ENCODE peak calls at places on chromosomes 7 and 10, in eight cellular contexts. One of them, this sample, is unnamed.

GRCh38 chr10:27741173-27742091 is 4.2 kb downstream of the MKX start:
- DNase-seq in frontal cortex: no peak
- DNase-seq in T-helper 17 cell: no peak
- DNase-seq in activated CD4-positive, alpha-beta T cell treated with anti-CD3 and anti-CD28 coated beads, Interleukin-2, amount 50 U/mL, for 1 hour: no peak
- DNase-seq in skeletal muscle cell: no peak
- DNase-seq in kidney glomerular epithelial cell: no peak
- DNase-seq in GM04504: no peak
- DNase-seq in posterior cingulate gyrus: no peak
- DNase-seq in this sample: peak; percentile 55

GRCh38 chr10:7028809-7029166 is 382.0 kb downstream of the SFMBT2 start:
- DNase-seq in posterior cingulate gyrus: no peak
- DNase-seq in activated CD4-positive, alpha-beta T cell treated with anti-CD3 and anti-CD28 coated beads, Interleukin-2, amount 50 U/mL, for 1 hour: no peak
- DNase-seq in GM04504: no peak
- DNase-seq in skeletal muscle cell: no peak
- DNase-seq in kidney glomerular epithelial cell: no peak
- DNase-seq in frontal cortex: no peak
- DNase-seq in T-helper 17 cell: no peak
- DNase-seq in this sample: no peak

GRCh38 chr10:35640474-35640873 is 1.6 kb downstream of the FZD8 start:
- DNase-seq in skeletal muscle cell: peak; percentile 37
- DNase-seq in kidney glomerular epithelial cell: peak; percentile 36
- DNase-seq in posterior cingulate gyrus: peak; percentile 59
- DNase-seq in T-helper 17 cell: peak; percentile 26
- DNase-seq in GM04504: no peak
- DNase-seq in frontal cortex: peak; percentile 67
- DNase-seq in activated CD4-positive, alpha-beta T cell treated with anti-CD3 and anti-CD28 coated beads, Interleukin-2, amount 50 U/mL, for 1 hour: no peak
- DNase-seq in this sample: peak; percentile 85

GRCh38 chr7:71976670-71977069 is 435.5 kb downstream of the CALN1 start:
- DNase-seq in T-helper 17 cell: no peak
- DNase-seq in GM04504: no peak
- DNase-seq in kidney glomerular epithelial cell: no peak
- DNase-seq in skeletal muscle cell: no peak
- DNase-seq in activated CD4-positive, alpha-beta T cell treated with anti-CD3 and anti-CD28 coated beads, Interleukin-2, amount 50 U/mL, for 1 hour: no peak
- DNase-seq in posterior cingulate gyrus: no peak
- DNase-seq in frontal cortex: no peak
- DNase-seq in this sample: no peak

GRCh38 chr10:20257422-20257821 is 441.2 kb downstream of the PLXDC2 start:
- DNase-seq in frontal cortex: no peak
- DNase-seq in T-helper 17 cell: no peak
- DNase-seq in skeletal muscle cell: no peak
- DNase-seq in activated CD4-positive, alpha-beta T cell treated with anti-CD3 and anti-CD28 coated beads, Interleukin-2, amount 50 U/mL, for 1 hour: no peak
- DNase-seq in kidney glomerular epithelial cell: peak; percentile 68
- DNase-seq in GM04504: no peak
- DNase-seq in posterior cingulate gyrus: no peak
- DNase-seq in this sample: no peak

GRCh38 chr10:70552585-70552984 is 50.0 kb downstream of the PRF1 start:
- DNase-seq in activated CD4-positive, alpha-beta T cell treated with anti-CD3 and anti-CD28 coated beads, Interleukin-2, amount 50 U/mL, for 1 hour: no peak
- DNase-seq in GM04504: no peak
- DNase-seq in frontal cortex: no peak
- DNase-seq in kidney glomerular epithelial cell: no peak
- DNase-seq in skeletal muscle cell: no peak
- DNase-seq in T-helper 17 cell: no peak
- DNase-seq in posterior cingulate gyrus: no peak
- DNase-seq in this sample: no peak

GRCh38 chr7:127066974-127067373 is 185.8 kb downstream of the GRM8 start:
- DNase-seq in GM04504: no peak
- DNase-seq in frontal cortex: no peak
- DNase-seq in activated CD4-positive, alpha-beta T cell treated with anti-CD3 and anti-CD28 coated beads, Interleukin-2, amount 50 U/mL, for 1 hour: no peak
- DNase-seq in T-helper 17 cell: no peak
- DNase-seq in skeletal muscle cell: no peak
- DNase-seq in kidney glomerular epithelial cell: no peak
- DNase-seq in posterior cingulate gyrus: no peak
- DNase-seq in this sample: no peak

GRCh38 chr7:112508404-112508803 is 27.6 kb downstream of the LSMEM1 start:
- DNase-seq in T-helper 17 cell: no peak
- DNase-seq in kidney glomerular epithelial cell: no peak
- DNase-seq in activated CD4-positive, alpha-beta T cell treated with anti-CD3 and anti-CD28 coated beads, Interleukin-2, amount 50 U/mL, for 1 hour: no peak
- DNase-seq in frontal cortex: no peak
- DNase-seq in skeletal muscle cell: no peak
- DNase-seq in posterior cingulate gyrus: no peak
- DNase-seq in GM04504: no peak
- DNase-seq in this sample: no peak

GRCh38 chr7:101420436-101420835 is 57.8 kb downstream of the COL26A1 start:
- DNase-seq in kidney glomerular epithelial cell: no peak
- DNase-seq in frontal cortex: no peak
- DNase-seq in T-helper 17 cell: no peak
- DNase-seq in activated CD4-positive, alpha-beta T cell treated with anti-CD3 and anti-CD28 coated beads, Interleukin-2, amount 50 U/mL, for 1 hour: no peak
- DNase-seq in skeletal muscle cell: no peak
- DNase-seq in GM04504: no peak
- DNase-seq in posterior cingulate gyrus: no peak
- DNase-seq in this sample: no peak

GRCh38 chr10:29407280-29407858 is 118.5 kb downstream of the LYZL1 start:
- DNase-seq in posterior cingulate gyrus: no peak
- DNase-seq in frontal cortex: no peak
- DNase-seq in T-helper 17 cell: no peak
- DNase-seq in skeletal muscle cell: no peak
- DNase-seq in GM04504: no peak
- DNase-seq in activated CD4-positive, alpha-beta T cell treated with anti-CD3 and anti-CD28 coated beads, Interleukin-2, amount 50 U/mL, for 1 hour: no peak
- DNase-seq in kidney glomerular epithelial cell: no peak
- DNase-seq in this sample: no peak

GRCh38 chr10:77406764-77407430 is 230.7 kb downstream of the KCNMA1 start:
- DNase-seq in kidney glomerular epithelial cell: no peak
- DNase-seq in skeletal muscle cell: no peak
- DNase-seq in T-helper 17 cell: no peak
- DNase-seq in GM04504: no peak
- DNase-seq in activated CD4-positive, alpha-beta T cell treated with anti-CD3 and anti-CD28 coated beads, Interleukin-2, amount 50 U/mL, for 1 hour: no peak
- DNase-seq in frontal cortex: no peak
- DNase-seq in posterior cingulate gyrus: no peak
- DNase-seq in this sample: no peak

GRCh38 chr7:127380479-127380878 is 12.0 kb downstream of the ZNF800 start:
- DNase-seq in kidney glomerular epithelial cell: no peak
- DNase-seq in skeletal muscle cell: no peak
- DNase-seq in frontal cortex: no peak
- DNase-seq in posterior cingulate gyrus: no peak
- DNase-seq in GM04504: no peak
- DNase-seq in T-helper 17 cell: no peak
- DNase-seq in activated CD4-positive, alpha-beta T cell treated with anti-CD3 and anti-CD28 coated beads, Interleukin-2, amount 50 U/mL, for 1 hour: no peak
- DNase-seq in this sample: no peak

GRCh38 chr7:99272476-99273045 is at the start of gene MYH16:
- DNase-seq in GM04504: no peak
- DNase-seq in activated CD4-positive, alpha-beta T cell treated with anti-CD3 and anti-CD28 coated beads, Interleukin-2, amount 50 U/mL, for 1 hour: no peak
- DNase-seq in kidney glomerular epithelial cell: no peak
- DNase-seq in frontal cortex: no peak
- DNase-seq in T-helper 17 cell: no peak
- DNase-seq in posterior cingulate gyrus: no peak
- DNase-seq in skeletal muscle cell: no peak
- DNase-seq in this sample: no peak

GRCh38 chr7:38796636-38797501 is 112.1 kb downstream of the VPS41 start:
- DNase-seq in kidney glomerular epithelial cell: peak; percentile 55
- DNase-seq in frontal cortex: peak; percentile 7
- DNase-seq in GM04504: peak; percentile 24
- DNase-seq in posterior cingulate gyrus: peak; percentile 60
- DNase-seq in T-helper 17 cell: no peak
- DNase-seq in skeletal muscle cell: peak; percentile 3
- DNase-seq in activated CD4-positive, alpha-beta T cell treated with anti-CD3 and anti-CD28 coated beads, Interleukin-2, amount 50 U/mL, for 1 hour: peak; percentile 45
- DNase-seq in this sample: peak; percentile 23

GRCh38 chr10:120423350-120424197 is 33.5 kb upstream of the PLPP4 start:
- DNase-seq in posterior cingulate gyrus: peak; percentile 62
- DNase-seq in kidney glomerular epithelial cell: peak; percentile 62
- DNase-seq in GM04504: no peak
- DNase-seq in activated CD4-positive, alpha-beta T cell treated with anti-CD3 and anti-CD28 coated beads, Interleukin-2, amount 50 U/mL, for 1 hour: no peak
- DNase-seq in frontal cortex: peak; percentile 36
- DNase-seq in T-helper 17 cell: no peak
- DNase-seq in skeletal muscle cell: no peak
- DNase-seq in this sample: no peak

GRCh38 chr7:139328375-139328774 is 12.8 kb upstream of the FMC1 start:
- DNase-seq in kidney glomerular epithelial cell: peak; percentile 5
- DNase-seq in activated CD4-positive, alpha-beta T cell treated with anti-CD3 and anti-CD28 coated beads, Interleukin-2, amount 50 U/mL, for 1 hour: no peak
- DNase-seq in skeletal muscle cell: peak; percentile 75
- DNase-seq in T-helper 17 cell: no peak
- DNase-seq in posterior cingulate gyrus: no peak
- DNase-seq in frontal cortex: no peak
- DNase-seq in GM04504: peak; percentile 84
- DNase-seq in this sample: no peak

GRCh38 chr10:61937631-61938284 is 36.3 kb downstream of the ARID5B start:
- DNase-seq in T-helper 17 cell: no peak
- DNase-seq in frontal cortex: no peak
- DNase-seq in activated CD4-positive, alpha-beta T cell treated with anti-CD3 and anti-CD28 coated beads, Interleukin-2, amount 50 U/mL, for 1 hour: no peak
- DNase-seq in skeletal muscle cell: peak; percentile 39
- DNase-seq in GM04504: peak; percentile 28
- DNase-seq in kidney glomerular epithelial cell: no peak
- DNase-seq in posterior cingulate gyrus: no peak
- DNase-seq in this sample: no peak

GRCh38 chr10:132248455-132249231 is 59.1 kb downstream of the STK32C start:
- DNase-seq in kidney glomerular epithelial cell: no peak
- DNase-seq in posterior cingulate gyrus: peak; percentile 36
- DNase-seq in frontal cortex: no peak
- DNase-seq in skeletal muscle cell: no peak
- DNase-seq in T-helper 17 cell: peak; percentile 63
- DNase-seq in activated CD4-positive, alpha-beta T cell treated with anti-CD3 and anti-CD28 coated beads, Interleukin-2, amount 50 U/mL, for 1 hour: peak; percentile 49
- DNase-seq in GM04504: no peak
- DNase-seq in this sample: peak; percentile 33

GRCh38 chr7:85612514-85612913 is 425.7 kb upstream of the SEMA3D start:
- DNase-seq in GM04504: no peak
- DNase-seq in skeletal muscle cell: no peak
- DNase-seq in posterior cingulate gyrus: no peak
- DNase-seq in activated CD4-positive, alpha-beta T cell treated with anti-CD3 and anti-CD28 coated beads, Interleukin-2, amount 50 U/mL, for 1 hour: no peak
- DNase-seq in kidney glomerular epithelial cell: no peak
- DNase-seq in frontal cortex: no peak
- DNase-seq in T-helper 17 cell: no peak
- DNase-seq in this sample: no peak

GRCh38 chr7:42914009-42914725 is 2.3 kb upstream of the C7orf25 start:
- DNase-seq in T-helper 17 cell: no peak
- DNase-seq in activated CD4-positive, alpha-beta T cell treated with anti-CD3 and anti-CD28 coated beads, Interleukin-2, amount 50 U/mL, for 1 hour: no peak
- DNase-seq in skeletal muscle cell: no peak
- DNase-seq in kidney glomerular epithelial cell: no peak
- DNase-seq in frontal cortex: no peak
- DNase-seq in GM04504: peak; percentile 58
- DNase-seq in posterior cingulate gyrus: no peak
- DNase-seq in this sample: no peak

GRCh38 chr7:94154182-94154581 is 150.0 kb upstream of the BET1 start:
- DNase-seq in activated CD4-positive, alpha-beta T cell treated with anti-CD3 and anti-CD28 coated beads, Interleukin-2, amount 50 U/mL, for 1 hour: no peak
- DNase-seq in GM04504: no peak
- DNase-seq in frontal cortex: no peak
- DNase-seq in T-helper 17 cell: no peak
- DNase-seq in kidney glomerular epithelial cell: no peak
- DNase-seq in posterior cingulate gyrus: no peak
- DNase-seq in skeletal muscle cell: no peak
- DNase-seq in this sample: no peak

GRCh38 chr7:28755255-28755654 is 202.9 kb downstream of the TRIL start:
- DNase-seq in skeletal muscle cell: peak; percentile 68
- DNase-seq in frontal cortex: no peak
- DNase-seq in T-helper 17 cell: no peak
- DNase-seq in posterior cingulate gyrus: no peak
- DNase-seq in activated CD4-positive, alpha-beta T cell treated with anti-CD3 and anti-CD28 coated beads, Interleukin-2, amount 50 U/mL, for 1 hour: no peak
- DNase-seq in GM04504: no peak
- DNase-seq in kidney glomerular epithelial cell: no peak
- DNase-seq in this sample: no peak

GRCh38 chr10:72694476-72695369 is 2.8 kb downstream of the MCU start:
- DNase-seq in skeletal muscle cell: no peak
- DNase-seq in kidney glomerular epithelial cell: peak; percentile 40
- DNase-seq in posterior cingulate gyrus: peak; percentile 24
- DNase-seq in GM04504: no peak
- DNase-seq in activated CD4-positive, alpha-beta T cell treated with anti-CD3 and anti-CD28 coated beads, Interleukin-2, amount 50 U/mL, for 1 hour: no peak
- DNase-seq in T-helper 17 cell: no peak
- DNase-seq in frontal cortex: peak; percentile 30
- DNase-seq in this sample: no peak

GRCh38 chr7:66043681-66044497 is 31.7 kb upstream of the ASL start:
- DNase-seq in GM04504: no peak
- DNase-seq in skeletal muscle cell: no peak
- DNase-seq in frontal cortex: peak; percentile 62
- DNase-seq in activated CD4-positive, alpha-beta T cell treated with anti-CD3 and anti-CD28 coated beads, Interleukin-2, amount 50 U/mL, for 1 hour: peak; percentile 17
- DNase-seq in T-helper 17 cell: no peak
- DNase-seq in kidney glomerular epithelial cell: no peak
- DNase-seq in posterior cingulate gyrus: peak; percentile 51
- DNase-seq in this sample: peak; percentile 68

GRCh38 chr10:113305871-113306270 is 247.0 kb upstream of the HABP2 start:
- DNase-seq in frontal cortex: no peak
- DNase-seq in skeletal muscle cell: peak; percentile 27
- DNase-seq in GM04504: no peak
- DNase-seq in activated CD4-positive, alpha-beta T cell treated with anti-CD3 and anti-CD28 coated beads, Interleukin-2, amount 50 U/mL, for 1 hour: no peak
- DNase-seq in T-helper 17 cell: no peak
- DNase-seq in kidney glomerular epithelial cell: no peak
- DNase-seq in posterior cingulate gyrus: no peak
- DNase-seq in this sample: no peak

GRCh38 chr7:151094675-151095074 is 8.4 kb downstream of the AGAP3 start:
- DNase-seq in activated CD4-positive, alpha-beta T cell treated with anti-CD3 and anti-CD28 coated beads, Interleukin-2, amount 50 U/mL, for 1 hour: no peak
- DNase-seq in GM04504: no peak
- DNase-seq in skeletal muscle cell: no peak
- DNase-seq in T-helper 17 cell: no peak
- DNase-seq in frontal cortex: no peak
- DNase-seq in kidney glomerular epithelial cell: no peak
- DNase-seq in posterior cingulate gyrus: no peak
- DNase-seq in this sample: no peak

GRCh38 chr10:63094405-63094804 is 38.7 kb upstream of the NRBF2 start:
- DNase-seq in kidney glomerular epithelial cell: no peak
- DNase-seq in GM04504: no peak
- DNase-seq in activated CD4-positive, alpha-beta T cell treated with anti-CD3 and anti-CD28 coated beads, Interleukin-2, amount 50 U/mL, for 1 hour: no peak
- DNase-seq in posterior cingulate gyrus: no peak
- DNase-seq in skeletal muscle cell: no peak
- DNase-seq in T-helper 17 cell: no peak
- DNase-seq in frontal cortex: no peak
- DNase-seq in this sample: no peak

GRCh38 chr10:28906440-28906839 is 229.1 kb downstream of the BAMBI start:
- DNase-seq in T-helper 17 cell: no peak
- DNase-seq in kidney glomerular epithelial cell: peak; percentile 75
- DNase-seq in posterior cingulate gyrus: no peak
- DNase-seq in frontal cortex: no peak
- DNase-seq in GM04504: no peak
- DNase-seq in skeletal muscle cell: no peak
- DNase-seq in activated CD4-positive, alpha-beta T cell treated with anti-CD3 and anti-CD28 coated beads, Interleukin-2, amount 50 U/mL, for 1 hour: no peak
- DNase-seq in this sample: no peak

This sample was measured in heart left ventricle.